ENCODE peak calls at places on chromosomes 3 and 15, in nine cellular contexts. Q, K, L, V, F, W, B, X and T are unnamed samples.

GRCh38 chr3:134072881-134073582 is 43.3 kb upstream of the SLCO2A1 start:
- DNase-seq in Q (no peak), K (no peak), L (no peak), V (no peak), F (no peak), W (no peak), B (no peak), X (no peak), T (no peak)

GRCh38 chr15:98154863-98155262 is 194.4 kb downstream of the ARRDC4 start:
- DNase-seq in Q (no peak), K (peak), L (no peak), V (no peak), F (no peak), W (peak), B (no peak), X (no peak), T (no peak)

GRCh38 chr15:28921336-28921735 is 35.6 kb downstream of the APBA2 start:
- DNase-seq in Q (no peak), K (no peak), L (no peak), V (no peak), F (no peak), W (no peak), B (no peak), X (no peak), T (peak)

GRCh38 chr15:91223902-91224301 is 123.8 kb downstream of the SV2B start:
- DNase-seq in Q (peak), K (peak), L (no peak), V (no peak), F (no peak), W (no peak), B (no peak), X (no peak), T (no peak)

GRCh38 chr15:88630141-88630721 is 8.6 kb upstream of the ISG20 start:
- DNase-seq in Q (no peak), K (peak), L (no peak), V (peak), F (no peak), W (no peak), B (no peak), X (no peak), T (peak)

GRCh38 chr3:155382396-155383042 is 89.0 kb upstream of the STRIT1 start:
- DNase-seq in Q (peak), K (peak), L (peak), V (peak), F (peak), W (no peak), B (peak), X (peak), T (peak)

GRCh38 chr3:179247289-179248020 is 3.5 kb downstream of the KCNMB3 start:
- DNase-seq in Q (no peak), K (peak), L (no peak), V (no peak), F (no peak), W (no peak), B (no peak), X (no peak), T (no peak)

GRCh38 chr15:86691091-86691490 is 611.4 kb downstream of the AGBL1 start:
- DNase-seq in Q (peak), K (no peak), L (no peak), V (no peak), F (no peak), W (no peak), B (no peak), X (no peak), T (no peak)

GRCh38 chr3:76715426-76715825 is 324.5 kb upstream of the ROBO2 start:
- DNase-seq in Q (no peak), K (no peak), L (no peak), V (no peak), F (no peak), W (no peak), B (no peak), X (no peak), T (no peak)

GRCh38 chr3:138694287-138695007 is 85.9 kb downstream of the FAIM start:
- DNase-seq in Q (no peak), K (peak), L (no peak), V (no peak), F (no peak), W (peak), B (no peak), X (peak), T (no peak)

GRCh38 chr3:118675305-118675704 is 359.3 kb downstream of the IGSF11 start:
- DNase-seq in Q (no peak), K (no peak), L (no peak), V (no peak), F (no peak), W (no peak), B (no peak), X (no peak), T (no peak)

GRCh38 chr3:10495003-10495402 is 10.4 kb downstream of the ATP2B2 start:
- DNase-seq in Q (no peak), K (peak), L (no peak), V (no peak), F (no peak), W (no peak), B (no peak), X (peak), T (no peak)

GRCh38 chr3:140588558-140588957 is 89.3 kb upstream of the TRIM42 start:
- DNase-seq in Q (no peak), K (no peak), L (no peak), V (no peak), F (no peak), W (no peak), B (no peak), X (no peak), T (no peak)

GRCh38 chr15:69793783-69794451 is 303.8 kb downstream of the TLE3 start:
- DNase-seq in Q (no peak), K (peak), L (no peak), V (no peak), F (no peak), W (no peak), B (no peak), X (no peak), T (no peak)

GRCh38 chr3:106485802-106486201 is 617.0 kb upstream of the CBLB start:
- DNase-seq in Q (no peak), K (no peak), L (no peak), V (no peak), F (no peak), W (no peak), B (no peak), X (no peak), T (no peak)

GRCh38 chr15:70437882-70438331 is 325.5 kb downstream of the UACA start:
- DNase-seq in Q (no peak), K (no peak), L (no peak), V (no peak), F (no peak), W (no peak), B (no peak), X (no peak), T (no peak)

GRCh38 chr3:105140899-105141367 is 225.8 kb upstream of the ALCAM start:
- DNase-seq in Q (no peak), K (no peak), L (no peak), V (no peak), F (no peak), W (no peak), B (no peak), X (no peak), T (no peak)

GRCh38 chr3:173191611-173192010 is 50.6 kb upstream of the SPATA16 start:
- DNase-seq in Q (no peak), K (peak), L (no peak), V (no peak), F (no peak), W (no peak), B (no peak), X (no peak), T (no peak)

GRCh38 chr15:56469484-56469883 is 4.5 kb upstream of the MNS1 start:
- DNase-seq in Q (no peak), K (no peak), L (no peak), V (no peak), F (no peak), W (no peak), B (no peak), X (no peak), T (no peak)

GRCh38 chr15:37038716-37039106 is 61.6 kb downstream of the MEIS2 start:
- DNase-seq in Q (peak), K (no peak), L (no peak), V (no peak), F (no peak), W (no peak), B (no peak), X (no peak), T (no peak)

GRCh38 chr3:52872245-52872644 is 25.1 kb downstream of the STIMATE start:
- DNase-seq in Q (no peak), K (no peak), L (no peak), V (no peak), F (no peak), W (no peak), B (no peak), X (no peak), T (no peak)

GRCh38 chr3:171404376-171404982 is 55.7 kb downstream of the TNIK start:
- DNase-seq in Q (no peak), K (no peak), L (no peak), V (no peak), F (no peak), W (no peak), B (no peak), X (no peak), T (no peak)